ENCODE peak calls at places on chromosomes 6 and 20, in seven cellular contexts. Y is stimulated activated CD4-positive, alpha-beta T cell treated with anti-CD3 and anti-CD28 coated beads, Interleukin-15, amount 100 ng/mL, for 24 hours; S is astrocyte of the spinal cord; W is uterus; H is Calu3; A is MM.1S; T is breast epithelium. G is an unnamed sample.

GRCh38 chr6:210778-211177 is 81.5 kb upstream of the DUSP22 start:
- DNase-seq in T (no peak), S (no peak), W (no peak), H (no peak), Y (no peak), A (no peak), G (no peak)

GRCh38 chr6:131073577-131073976 is 10.5 kb upstream of the EPB41L2 start:
- DNase-seq in T (no peak), Y (no peak), H (no peak), A (no peak), S (no peak), W (no peak), G (no peak)

GRCh38 chr6:34273242-34273805 is 24.5 kb upstream of the SMIM29 start:
- DNase-seq in H (peak), A (no peak), S (peak), W (no peak), Y (no peak), T (no peak), G (no peak)

GRCh38 chr6:103855750-103856149 is 1004.0 kb downstream of the HACE1 start:
- DNase-seq in Y (no peak), H (no peak), S (no peak), A (no peak), T (no peak), W (no peak), G (no peak)

GRCh38 chr6:34528996-34529664 is 27.0 kb downstream of the SPDEF start:
- DNase-seq in Y (no peak), S (no peak), W (no peak), T (no peak), H (no peak), A (no peak), G (no peak)

GRCh38 chr20:46458891-46459750 is 52.7 kb upstream of the ELMO2 start:
- DNase-seq in W (no peak), Y (peak), A (no peak), T (peak), S (no peak), H (peak), G (no peak)

GRCh38 chr20:14178952-14179351 is 158.5 kb downstream of the FLRT3 start:
- DNase-seq in T (no peak), S (no peak), H (no peak), W (no peak), Y (no peak), A (no peak), G (no peak)

GRCh38 chr6:125945378-125946141 is 11.0 kb upstream of the HINT3 start:
- DNase-seq in W (no peak), H (no peak), T (no peak), S (no peak), Y (no peak), A (no peak), G (no peak)

GRCh38 chr6:132995432-132995831 is 181.1 kb downstream of the RPS12 start:
- DNase-seq in T (no peak), H (no peak), Y (no peak), S (no peak), A (peak), W (no peak), G (peak)

GRCh38 chr6:105744815-105745214 is 341.3 kb upstream of the PRDM1 start:
- DNase-seq in H (no peak), Y (no peak), A (no peak), T (no peak), W (no peak), S (no peak), G (no peak)

GRCh38 chr6:148757944-148758343 is 11.1 kb downstream of the UST start:
- DNase-seq in Y (no peak), T (no peak), A (no peak), S (no peak), H (no peak), W (no peak), G (no peak)

GRCh38 chr6:130708338-130708737 is 118.9 kb upstream of the SMLR1 start:
- DNase-seq in H (no peak), S (no peak), W (no peak), T (no peak), Y (no peak), A (no peak), G (no peak)

GRCh38 chr20:50373674-50374286 is 136.4 kb upstream of the PTPN1 start:
- DNase-seq in A (no peak), T (no peak), Y (no peak), S (no peak), H (peak), W (no peak), G (no peak)

GRCh38 chr20:31595654-31596411 is 9.3 kb upstream of the ID1 start:
- DNase-seq in Y (no peak), T (no peak), A (no peak), W (peak), H (peak), S (peak), G (peak)

GRCh38 chr6:166998256-166999144 is 697 bp upstream of the CEP43 start:
- DNase-seq in A (no peak), H (peak), W (peak), T (no peak), Y (peak), S (no peak), G (peak)

GRCh38 chr20:57361517-57361916 is 10.5 kb downstream of the RAE1 start:
- DNase-seq in W (no peak), T (no peak), S (peak), Y (no peak), A (no peak), H (no peak), G (peak)

GRCh38 chr20:49893242-49894072 is 21.9 kb downstream of the SPATA2 start:
- DNase-seq in W (no peak), S (no peak), A (no peak), Y (peak), T (no peak), H (no peak), G (peak)

GRCh38 chr6:136720045-136720760 is 72.1 kb downstream of the MAP3K5 start:
- DNase-seq in H (no peak), Y (no peak), A (no peak), W (no peak), T (no peak), S (no peak), G (no peak)

GRCh38 chr6:125230674-125231073 is 71.1 kb downstream of the HDDC2 start:
- DNase-seq in S (no peak), H (no peak), A (no peak), T (no peak), Y (no peak), W (no peak), G (no peak)

G was measured in myocyte.